ENCODE peak calls at places on chromosomes 13 and 19, in seven cellular contexts. X is IMR-90, E is neuronal stem cell, N is H1, S is mesendoderm, P is mesenchymal stem cell, A is trophoblast cell. O is an unnamed sample.

GRCh38 chr13:93867481-93867880 is 612.0 kb downstream of the DCT start:
- DNase-seq in E (no peak), S (no peak), A (no peak), P (peak), N (no peak), X (peak), O (no peak)

GRCh38 chr13:99408703-99409000 is 92.6 kb upstream of the TM9SF2 start:
- DNase-seq in N (no peak), E (no peak), P (no peak), A (no peak), X (no peak), S (no peak), O (no peak)

GRCh38 chr19:17504030-17504429 is 7.4 kb upstream of the PGLS start:
- DNase-seq in A (no peak), P (peak), S (no peak), E (no peak), N (no peak), X (no peak), O (no peak)

GRCh38 chr19:17323274-17323972 is 11.2 kb downstream of the ANO8 start:
- DNase-seq in X (no peak), A (no peak), N (no peak), E (no peak), S (no peak), P (no peak), O (no peak)

GRCh38 chr19:4171676-4172075 is 10.7 kb downstream of the SIRT6 start:
- DNase-seq in A (no peak), X (no peak), P (no peak), S (no peak), N (no peak), E (no peak), O (no peak)

GRCh38 chr19:20102097-20102496 is 24.3 kb downstream of the ZNF90 start:
- DNase-seq in X (no peak), P (no peak), A (no peak), S (no peak), E (no peak), N (no peak), O (no peak)

GRCh38 chr13:33722216-33722900 is 95.6 kb upstream of the RFC3 start:
- DNase-seq in P (peak), E (no peak), A (no peak), N (no peak), S (no peak), X (peak), O (no peak)

GRCh38 chr19:58182577-58182988 is 278 bp upstream of the ZNF274 start:
- DNase-seq in P (no peak), N (no peak), E (no peak), S (no peak), A (no peak), X (no peak), O (no peak)

GRCh38 chr19:43316591-43317319 is 36.7 kb upstream of the CD177 start:
- DNase-seq in A (peak), P (no peak), S (peak), N (peak), X (peak), E (no peak), O (peak)

GRCh38 chr13:100887729-100888151 is 213.1 kb upstream of the TMTC4 start:
- DNase-seq in X (peak), P (peak), N (no peak), A (peak), E (no peak), S (peak), O (no peak)

GRCh38 chr19:5178051-5178450 is 162.6 kb downstream of the PTPRS start:
- DNase-seq in S (no peak), P (no peak), N (no peak), A (peak), X (no peak), E (no peak), O (no peak)
- H2BK5ac ChIP-seq in S (no peak), P (no peak), N (no peak), A (no peak), X (no peak), E (no peak), O (no peak)

GRCh38 chr13:81480634-81481033 is 1139.7 kb upstream of the SPRY2 start:
- DNase-seq in A (no peak), S (no peak), N (no peak), E (no peak), X (no peak), P (no peak), O (no peak)
- H2BK5ac ChIP-seq in A (no peak), S (no peak), N (no peak), E (no peak), X (no peak), P (no peak), O (no peak)

GRCh38 chr13:27273658-27274425 is 3.2 kb downstream of the RASL11A start:
- DNase-seq in S (no peak), E (no peak), A (no peak), P (no peak), X (peak), N (no peak), O (peak)

GRCh38 chr13:27269114-27269665 is 1.4 kb upstream of the RASL11A start:
- DNase-seq in A (no peak), P (no peak), S (no peak), X (peak), N (no peak), E (no peak), O (no peak)

GRCh38 chr13:27274631-27275030 is 4.0 kb downstream of the RASL11A start:
- DNase-seq in X (no peak), S (no peak), P (no peak), N (no peak), A (no peak), E (no peak), O (peak)

GRCh38 chr13:27271572-27272096 is 1.0 kb downstream of the RASL11A start:
- DNase-seq in N (no peak), P (no peak), X (no peak), S (no peak), A (no peak), E (no peak), O (no peak)

DNA sequence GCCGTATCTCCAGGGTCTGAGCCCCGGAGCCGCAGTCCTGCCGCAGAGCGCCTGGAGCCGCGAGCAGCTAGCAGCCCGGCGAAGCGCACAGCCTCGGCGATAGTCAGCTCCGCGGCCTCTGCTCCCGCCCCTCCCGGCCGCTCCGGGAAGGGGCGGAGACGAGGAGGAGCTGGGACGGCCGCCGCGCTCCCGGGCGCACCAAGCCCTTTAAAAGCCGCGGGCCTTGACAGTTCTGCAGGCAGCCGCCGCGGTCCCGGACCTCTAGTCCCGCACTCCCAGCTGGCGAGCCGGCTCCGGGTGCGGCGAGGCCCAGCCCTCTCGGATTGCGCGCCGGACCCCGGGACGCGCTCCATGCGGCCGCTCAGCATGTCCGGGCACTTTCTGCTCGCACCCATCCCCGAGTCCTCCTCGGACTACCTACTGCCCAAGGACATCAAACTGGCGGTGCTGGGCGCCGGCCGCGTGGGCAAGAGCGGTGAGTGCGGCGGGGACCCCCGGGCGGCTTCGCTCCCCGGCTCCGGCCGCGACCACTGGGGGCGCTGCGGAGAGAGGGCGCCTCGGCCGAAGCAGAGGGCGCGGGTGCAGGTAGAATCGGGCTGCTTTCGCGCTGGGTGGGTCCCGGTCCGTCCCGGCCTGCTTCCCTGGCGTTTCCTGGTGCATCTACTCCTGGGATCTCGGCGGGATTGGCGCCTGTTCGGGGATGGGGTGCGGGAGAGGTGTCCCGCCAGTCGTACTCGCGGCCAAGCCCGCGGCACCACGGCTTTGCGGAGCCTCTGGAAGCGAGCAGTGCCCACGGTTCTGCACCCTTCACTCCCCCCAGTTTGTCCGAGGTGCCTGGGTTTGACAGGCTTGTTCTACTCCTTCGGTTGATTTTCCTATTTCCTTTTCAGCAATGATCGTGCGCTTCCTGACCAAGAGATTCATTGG is at the start of gene RASL11A:
- DNase-seq in A (peak), S (peak), E (peak), X (peak), P (peak), N (peak), O (peak)
- H2BK5ac ChIP-seq in A (no peak), S (no peak), E (no peak), X (peak), P (no peak), N (peak), O (no peak)

DNA sequence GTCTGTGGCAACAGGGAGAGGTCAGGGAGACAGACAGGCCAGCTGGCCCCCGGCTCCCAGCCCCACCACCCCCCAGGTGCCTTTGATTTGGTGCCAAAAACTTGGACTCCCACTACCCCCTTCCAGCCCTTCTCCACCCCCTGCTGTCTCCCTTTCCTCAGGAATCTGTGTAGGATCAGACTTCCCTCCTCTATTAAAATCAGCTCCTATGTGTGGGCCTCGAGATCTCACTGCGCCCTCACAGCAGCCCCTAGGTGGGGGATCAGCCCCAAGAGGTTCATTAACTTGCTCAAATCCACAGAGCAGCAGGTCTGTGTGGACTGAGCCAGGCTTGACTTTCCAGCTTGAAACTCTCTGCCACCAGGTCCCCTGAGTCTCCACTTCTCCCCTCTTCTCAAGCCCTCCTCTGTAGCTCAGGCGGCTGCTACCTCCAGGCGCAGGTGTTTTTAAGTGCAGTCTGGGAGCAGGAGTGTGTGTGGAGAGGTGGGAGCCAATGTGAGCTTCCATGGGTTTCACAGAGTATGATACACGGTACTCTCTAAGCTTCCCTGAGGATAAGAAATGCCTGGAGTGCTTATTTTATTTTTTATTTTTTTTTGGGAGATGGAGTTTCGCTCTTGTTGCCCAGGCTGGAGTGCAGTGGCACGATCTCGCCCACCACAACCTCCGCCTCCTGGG is 1.7 kb downstream of the GAPDHS start:
- DNase-seq in A (no peak), X (no peak), N (no peak), E (no peak), P (no peak), S (no peak), O (no peak)
- H2BK5ac ChIP-seq in A (no peak), X (no peak), N (no peak), E (no peak), P (no peak), S (no peak), O (no peak)

DNA sequence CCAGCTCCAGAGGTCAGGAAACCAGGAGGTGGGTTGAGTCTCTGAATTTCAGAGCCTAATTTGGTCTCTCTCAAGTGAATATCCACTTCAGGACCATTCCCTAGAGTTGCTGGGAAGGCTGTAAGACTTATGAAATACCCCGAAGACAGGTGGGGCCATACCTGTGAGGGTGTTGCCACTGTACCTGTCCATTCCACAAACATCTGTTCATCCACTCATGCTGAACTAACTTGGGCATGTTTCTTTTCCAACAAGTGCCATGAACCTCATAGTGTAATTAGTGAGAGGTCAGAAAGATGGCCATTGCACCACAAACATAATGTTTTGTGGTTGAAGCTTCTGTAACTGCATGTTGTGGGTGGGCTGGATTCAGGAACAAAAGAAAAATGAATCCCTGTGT is 7.8 kb downstream of the ILF3 start:
- DNase-seq in S (no peak), A (peak), P (no peak), E (no peak), N (no peak), X (no peak), O (no peak)
- H2BK5ac ChIP-seq in S (no peak), A (no peak), P (no peak), E (no peak), N (no peak), X (no peak), O (no peak)

O was measured in H9.